ENCODE peak calls at places on chromosomes 16 and 17, in six cellular contexts. S is HAP-1; D is activated CD4-positive, alpha-beta T cell treated with anti-CD3 and anti-CD28 coated beads, Interleukin-2, amount 10 ng/mL, durations not matched to agents 7 days and 5 days; W is T-cell; E is HuH-7; M is dermis blood vessel endothelial cell. V is an unnamed sample.

GRCh38 chr17:60652484-60653247 is 25.0 kb upstream of the BCAS3 start:
- DNase-seq in W (no peak), D (no peak), E (no peak), M (no peak), S (no peak), V (peak; percentile 37)

GRCh38 chr17:72518810-72519597 is 398.2 kb downstream of the SOX9 start:
- DNase-seq in D (no peak), S (no peak), E (peak; percentile 67), M (no peak), W (no peak), V (no peak)

GRCh38 chr16:2364638-2365210 is 24.2 kb upstream of the ABCA3 start:
- DNase-seq in E (no peak), S (peak; percentile 18), M (peak; percentile 33), D (no peak), W (no peak), V (no peak)

GRCh38 chr17:50169121-50169764 is 3.4 kb downstream of the SGCA start:
- DNase-seq in M (peak; percentile 77), S (peak; percentile 37), E (peak; percentile 73), D (peak; percentile 59), W (peak; percentile 61), V (peak; percentile 86)

GRCh38 chr17:67514998-67515397 is 137.9 kb downstream of the PITPNC1 start:
- DNase-seq in S (no peak), W (no peak), E (no peak), D (no peak), M (no peak), V (no peak)

GRCh38 chr17:1865252-1866037 is 35.6 kb downstream of the RPA1 start:
- DNase-seq in W (peak; percentile 46), D (peak; percentile 72), E (peak; percentile 46), S (peak; percentile 19), M (peak; percentile 60), V (peak; percentile 30)

GRCh38 chr16:48503779-48504178 is 106.2 kb downstream of the N4BP1 start:
- DNase-seq in W (no peak), D (no peak), M (no peak), E (no peak), S (no peak), V (no peak)

GRCh38 chr17:72345083-72345482 is 224.3 kb downstream of the SOX9 start:
- DNase-seq in W (no peak), M (no peak), E (no peak), S (no peak), D (no peak), V (no peak)

GRCh38 chr17:48960834-48961515 is 7.4 kb downstream of the GIP start:
- DNase-seq in M (no peak), E (no peak), D (no peak), S (no peak), W (no peak), V (no peak)

GRCh38 chr17:44038604-44039007 is 23.8 kb upstream of the TMEM101 start:
- DNase-seq in D (no peak), E (no peak), W (no peak), M (no peak), S (no peak), V (no peak)

GRCh38 chr17:15247891-15248529 is 17.1 kb downstream of the PMP22 start:
- DNase-seq in D (no peak), W (no peak), S (no peak), M (peak; percentile 37), E (no peak), V (no peak)

GRCh38 chr17:34579017-34579946 is at the start of gene TMEM132E:
- DNase-seq in S (no peak), D (no peak), M (peak; percentile 28), W (no peak), E (no peak), V (no peak)

GRCh38 chr16:86515780-86516617 is 5.7 kb downstream of the FOXF1 start:
- DNase-seq in E (no peak), D (no peak), S (no peak), M (peak; percentile 53), W (no peak), V (no peak)

GRCh38 chr16:2335286-2335895 is 5.1 kb downstream of the ABCA3 start:
- DNase-seq in S (no peak), M (no peak), D (no peak), E (no peak), W (no peak), V (no peak)

GRCh38 chr17:45345554-45346254 is 28.9 kb upstream of the MAP3K14 start:
- DNase-seq in E (no peak), W (no peak), D (no peak), S (peak; percentile 89), M (no peak), V (no peak)

GRCh38 chr16:54931041-54931756 is 534 bp downstream of the IRX5 start:
- DNase-seq in D (no peak), E (peak; percentile 27), W (no peak), M (peak; percentile 63), S (no peak), V (no peak)

GRCh38 chr16:88197481-88198456 is 185.0 kb upstream of the ZNF469 start:
- DNase-seq in W (no peak), E (no peak), D (no peak), S (no peak), M (no peak), V (no peak)

GRCh38 chr17:28252436-28252835 is 66.6 kb upstream of the TMEM97 start:
- DNase-seq in D (no peak), W (no peak), E (no peak), S (no peak), M (no peak), V (no peak)

GRCh38 chr16:89422905-89423630 is 67.3 kb downstream of the ANKRD11 start:
- DNase-seq in W (peak; percentile 28), E (no peak), S (no peak), D (peak; percentile 51), M (peak; percentile 44), V (no peak)

GRCh38 chr16:68332411-68333121 is 21.7 kb downstream of the PRMT7 start:
- DNase-seq in E (peak; percentile 59), W (no peak), S (no peak), D (peak; percentile 23), M (peak; percentile 98), V (peak; percentile 97)

GRCh38 chr17:5619088-5619740 is 34.9 kb upstream of the NLRP1 start:
- DNase-seq in W (no peak), S (no peak), M (peak; percentile 3), E (peak; percentile 37), D (no peak), V (no peak)

GRCh38 chr16:68369168-68369567 is 58.3 kb downstream of the PRMT7 start:
- DNase-seq in M (no peak), E (no peak), W (no peak), D (no peak), S (no peak), V (no peak)

GRCh38 chr16:10935491-10935890 is 6.8 kb downstream of the DEXI start:
- DNase-seq in D (no peak), S (no peak), M (no peak), W (no peak), E (no peak), V (no peak)

GRCh38 chr17:60372790-60373483 is 19.0 kb downstream of the USP32 start:
- DNase-seq in D (no peak), E (no peak), S (no peak), M (peak; percentile 20), W (no peak), V (peak; percentile 51)

GRCh38 chr16:72055911-72056310 is 1.6 kb downstream of the HP start:
- DNase-seq in E (no peak), D (no peak), M (no peak), S (no peak), W (no peak), V (no peak)

GRCh38 chr17:6589266-6589946 is 33.1 kb upstream of the PITPNM3 start:
- DNase-seq in S (no peak), W (no peak), M (no peak), E (no peak), D (no peak), V (no peak)

GRCh38 chr16:28324235-28324886 is 32.0 kb downstream of the SBK1 start:
- DNase-seq in S (no peak), W (no peak), E (no peak), D (no peak), M (no peak), V (no peak)